ENCODE peak calls at places on chromosome 13, in ten cellular contexts. One of them, this sample, is unnamed.

GRCh38 chr13:42798118-42798517 is 16.7 kb downstream of the FAM216B start:
- DNase-seq in T follicular helper cell: no peak
- DNase-seq in H9: no peak
- DNase-seq in CD8-positive, alpha-beta T cell: no peak
- DNase-seq in HT1080: no peak
- DNase-seq in C1 segment of cervical spinal cord: no peak
- DNase-seq in HuH-7.5: no peak
- DNase-seq in neural progenitor cell: no peak
- DNase-seq in NCI-H460: no peak
- DNase-seq in RPMI7951: no peak
- DNase-seq in this sample: no peak

GRCh38 chr13:76846363-76846762 is 39.8 kb downstream of the KCTD12 start:
- DNase-seq in RPMI7951: no peak
- DNase-seq in HT1080: no peak
- DNase-seq in HuH-7.5: no peak
- DNase-seq in neural progenitor cell: no peak
- DNase-seq in T follicular helper cell: no peak
- DNase-seq in CD8-positive, alpha-beta T cell: no peak
- DNase-seq in C1 segment of cervical spinal cord: no peak
- DNase-seq in NCI-H460: no peak
- DNase-seq in H9: no peak
- DNase-seq in this sample: no peak

GRCh38 chr13:113861433-113862030 is 2.3 kb downstream of the GAS6 start:
- DNase-seq in RPMI7951: peak
- DNase-seq in T follicular helper cell: no peak
- DNase-seq in NCI-H460: no peak
- DNase-seq in neural progenitor cell: no peak
- DNase-seq in H9: peak
- DNase-seq in C1 segment of cervical spinal cord: no peak
- DNase-seq in HT1080: no peak
- DNase-seq in CD8-positive, alpha-beta T cell: no peak
- DNase-seq in HuH-7.5: no peak
- DNase-seq in this sample: no peak

GRCh38 chr13:44244288-44244687 is 129.3 kb upstream of the SERP2 start:
- DNase-seq in C1 segment of cervical spinal cord: no peak
- DNase-seq in NCI-H460: no peak
- DNase-seq in neural progenitor cell: no peak
- DNase-seq in HT1080: peak
- DNase-seq in CD8-positive, alpha-beta T cell: no peak
- DNase-seq in RPMI7951: peak
- DNase-seq in HuH-7.5: no peak
- DNase-seq in H9: no peak
- DNase-seq in T follicular helper cell: no peak
- DNase-seq in this sample: no peak

GRCh38 chr13:25329706-25330105 is 28.3 kb downstream of the NUP58 start:
- DNase-seq in neural progenitor cell: no peak
- DNase-seq in NCI-H460: peak
- DNase-seq in HT1080: peak
- DNase-seq in T follicular helper cell: no peak
- DNase-seq in CD8-positive, alpha-beta T cell: no peak
- DNase-seq in H9: no peak
- DNase-seq in HuH-7.5: no peak
- DNase-seq in C1 segment of cervical spinal cord: no peak
- DNase-seq in RPMI7951: peak
- DNase-seq in this sample: no peak

GRCh38 chr13:109628251-109628699 is 158.1 kb downstream of the IRS2 start:
- DNase-seq in HT1080: peak
- DNase-seq in neural progenitor cell: no peak
- DNase-seq in RPMI7951: no peak
- DNase-seq in NCI-H460: no peak
- DNase-seq in CD8-positive, alpha-beta T cell: no peak
- DNase-seq in H9: no peak
- DNase-seq in C1 segment of cervical spinal cord: no peak
- DNase-seq in T follicular helper cell: no peak
- DNase-seq in HuH-7.5: no peak
- DNase-seq in this sample: no peak

GRCh38 chr13:50378513-50378970 is 363.3 kb downstream of the KCNRG start:
- DNase-seq in H9: no peak
- DNase-seq in C1 segment of cervical spinal cord: no peak
- DNase-seq in CD8-positive, alpha-beta T cell: no peak
- DNase-seq in HT1080: no peak
- DNase-seq in HuH-7.5: no peak
- DNase-seq in T follicular helper cell: no peak
- DNase-seq in neural progenitor cell: no peak
- DNase-seq in NCI-H460: no peak
- DNase-seq in RPMI7951: no peak
- DNase-seq in this sample: no peak

GRCh38 chr13:95627590-95627989 is 16.9 kb downstream of the DZIP1 start:
- DNase-seq in RPMI7951: peak
- DNase-seq in HT1080: no peak
- DNase-seq in H9: no peak
- DNase-seq in T follicular helper cell: no peak
- DNase-seq in CD8-positive, alpha-beta T cell: no peak
- DNase-seq in NCI-H460: no peak
- DNase-seq in neural progenitor cell: no peak
- DNase-seq in C1 segment of cervical spinal cord: no peak
- DNase-seq in HuH-7.5: no peak
- DNase-seq in this sample: no peak

GRCh38 chr13:20873348-20873747 is 29.2 kb downstream of the XPO4 start:
- DNase-seq in T follicular helper cell: no peak
- DNase-seq in HT1080: peak
- DNase-seq in RPMI7951: peak
- DNase-seq in H9: no peak
- DNase-seq in HuH-7.5: no peak
- DNase-seq in C1 segment of cervical spinal cord: no peak
- DNase-seq in CD8-positive, alpha-beta T cell: no peak
- DNase-seq in neural progenitor cell: peak
- DNase-seq in NCI-H460: no peak
- DNase-seq in this sample: no peak

GRCh38 chr13:35697281-35697680 is 220.8 kb upstream of the MAB21L1 start:
- DNase-seq in RPMI7951: no peak
- DNase-seq in HT1080: no peak
- DNase-seq in CD8-positive, alpha-beta T cell: no peak
- DNase-seq in NCI-H460: no peak
- DNase-seq in C1 segment of cervical spinal cord: no peak
- DNase-seq in H9: no peak
- DNase-seq in T follicular helper cell: no peak
- DNase-seq in HuH-7.5: no peak
- DNase-seq in neural progenitor cell: no peak
- DNase-seq in this sample: no peak

GRCh38 chr13:46586766-46587509 is 34.0 kb downstream of the LRCH1 start:
- DNase-seq in HT1080: no peak
- DNase-seq in NCI-H460: no peak
- DNase-seq in H9: no peak
- DNase-seq in RPMI7951: peak
- DNase-seq in T follicular helper cell: no peak
- DNase-seq in neural progenitor cell: no peak
- DNase-seq in C1 segment of cervical spinal cord: no peak
- DNase-seq in HuH-7.5: no peak
- DNase-seq in CD8-positive, alpha-beta T cell: no peak
- DNase-seq in this sample: no peak

GRCh38 chr13:43874512-43875092 is 4.9 kb downstream of the CCDC122 start:
- DNase-seq in T follicular helper cell: no peak
- DNase-seq in HT1080: peak
- DNase-seq in C1 segment of cervical spinal cord: no peak
- DNase-seq in H9: no peak
- DNase-seq in CD8-positive, alpha-beta T cell: no peak
- DNase-seq in RPMI7951: peak
- DNase-seq in neural progenitor cell: no peak
- DNase-seq in NCI-H460: peak
- DNase-seq in HuH-7.5: no peak
- DNase-seq in this sample: peak

GRCh38 chr13:75305057-75305456 is 176.9 kb downstream of the TBC1D4 start:
- DNase-seq in HT1080: no peak
- DNase-seq in neural progenitor cell: no peak
- DNase-seq in RPMI7951: no peak
- DNase-seq in T follicular helper cell: no peak
- DNase-seq in H9: no peak
- DNase-seq in CD8-positive, alpha-beta T cell: no peak
- DNase-seq in NCI-H460: no peak
- DNase-seq in C1 segment of cervical spinal cord: no peak
- DNase-seq in HuH-7.5: no peak
- DNase-seq in this sample: no peak